ENCODE peak calls at places on chromosomes 3 and 15, in six cellular contexts. Z, O, J, S, U and I are unnamed samples.
A peak's percentile ranks its signal among the peaks of the same experiment; 100 is the strongest.

GRCh38 chr3:66797916-66798560 is 200.1 kb upstream of the KBTBD8 start:
- DNase-seq in Z (no peak), O (peak; percentile 58), J (peak; percentile 23), S (peak; percentile 77), U (no peak), I (no peak)

GRCh38 chr15:64249406-64249805 is 86.6 kb upstream of the PPIB start:
- DNase-seq in Z (peak; percentile 57), O (no peak), J (no peak), S (no peak), U (no peak), I (no peak)

GRCh38 chr3:31968927-31969418 is 12.1 kb downstream of the OSBPL10 start:
- DNase-seq in Z (peak; percentile 97), O (peak; percentile 96), J (no peak), S (no peak), U (no peak), I (peak; percentile 86)

GRCh38 chr3:178381971-178382370 is 154.3 kb upstream of the KCNMB2 start:
- DNase-seq in Z (no peak), O (no peak), J (no peak), S (no peak), U (no peak), I (no peak)

GRCh38 chr3:161028485-161029018 is 76.6 kb downstream of the B3GALNT1 start:
- DNase-seq in Z (peak; percentile 12), O (no peak), J (peak; percentile 3), S (no peak), U (no peak), I (no peak)

GRCh38 chr3:124115279-124115678 is 123.4 kb upstream of the ROPN1 start:
- DNase-seq in Z (no peak), O (no peak), J (no peak), S (no peak), U (no peak), I (no peak)

GRCh38 chr3:126395846-126396513 is 1.3 kb downstream of the CFAP100 start:
- DNase-seq in Z (no peak), O (no peak), J (no peak), S (no peak), U (peak; percentile 51), I (no peak)

GRCh38 chr15:94745371-94745770 is 514.0 kb downstream of the MCTP2 start:
- DNase-seq in Z (no peak), O (no peak), J (peak; percentile 41), S (no peak), U (no peak), I (peak; percentile 17)

GRCh38 chr3:169323580-169324453 is 339.7 kb downstream of the MECOM start:
- DNase-seq in Z (no peak), O (peak; percentile 11), J (no peak), S (no peak), U (no peak), I (no peak)

GRCh38 chr3:59443618-59444292 is 393.9 kb upstream of the CFAP20DC start:
- DNase-seq in Z (no peak), O (no peak), J (no peak), S (no peak), U (no peak), I (no peak)

GRCh38 chr3:70488816-70489215 is 176.4 kb upstream of the MDFIC2 start:
- DNase-seq in Z (no peak), O (no peak), J (no peak), S (no peak), U (no peak), I (no peak)

GRCh38 chr3:106534206-106534605 is 665.4 kb upstream of the CBLB start:
- DNase-seq in Z (peak; percentile 78), O (peak; percentile 71), J (no peak), S (no peak), U (peak; percentile 58), I (peak; percentile 49)

GRCh38 chr15:65954289-65954741 is 85.0 kb downstream of the RAB11A start:
- DNase-seq in Z (peak; percentile 74), O (peak; percentile 45), J (no peak), S (peak; percentile 59), U (no peak), I (peak; percentile 82)

GRCh38 chr15:25793354-25794050 is 69.6 kb downstream of the ATP10A start:
- DNase-seq in Z (no peak), O (no peak), J (peak; percentile 75), S (no peak), U (no peak), I (no peak)

GRCh38 chr15:89898146-89898545 is 4.4 kb upstream of the AP3S2 start:
- DNase-seq in Z (no peak), O (no peak), J (no peak), S (no peak), U (no peak), I (no peak)

GRCh38 chr3:58422756-58423324 is 10.8 kb downstream of the PDHB start:
- DNase-seq in Z (peak; percentile 40), O (peak; percentile 38), J (peak; percentile 87), S (no peak), U (no peak), I (peak; percentile 16)

GRCh38 chr15:81516461-81516860 is 142.4 kb upstream of the TMC3 start:
- DNase-seq in Z (peak; percentile 7), O (peak; percentile 69), J (no peak), S (no peak), U (no peak), I (peak; percentile 35)

GRCh38 chr3:111799951-111800350 is 59.1 kb upstream of the PHLDB2 start:
- DNase-seq in Z (no peak), O (no peak), J (no peak), S (no peak), U (no peak), I (peak; percentile 12)

GRCh38 chr15:90819850-90820249 is 48.5 kb upstream of the FURIN start:
- DNase-seq in Z (no peak), O (no peak), J (no peak), S (no peak), U (no peak), I (no peak)

GRCh38 chr15:42088801-42089640 is 5.3 kb downstream of the PLA2G4D start:
- DNase-seq in Z (peak; percentile 23), O (no peak), J (no peak), S (no peak), U (no peak), I (no peak)

GRCh38 chr3:62601238-62601856 is 228.0 kb upstream of the FEZF2 start:
- DNase-seq in Z (peak; percentile 75), O (peak; percentile 93), J (no peak), S (no peak), U (no peak), I (peak; percentile 68)

GRCh38 chr3:71658131-71658530 is 67.1 kb downstream of the EIF4E3 start:
- DNase-seq in Z (peak; percentile 97), O (no peak), J (no peak), S (no peak), U (no peak), I (peak; percentile 97)

GRCh38 chr3:140501054-140501769 is 176.7 kb upstream of the TRIM42 start:
- DNase-seq in Z (no peak), O (no peak), J (no peak), S (no peak), U (no peak), I (no peak)

GRCh38 chr3:14803981-14804834 is 14.6 kb upstream of the FGD5 start:
- DNase-seq in Z (no peak), O (no peak), J (no peak), S (no peak), U (peak; percentile 85), I (no peak)

GRCh38 chr3:177286034-177286433 is 88.8 kb upstream of the TBL1XR1 start:
- DNase-seq in Z (peak; percentile 93), O (no peak), J (no peak), S (no peak), U (no peak), I (peak; percentile 12)

GRCh38 chr15:92906563-92907081 is 6.5 kb downstream of the CHD2 start:
- DNase-seq in Z (peak; percentile 94), O (peak; percentile 76), J (no peak), S (no peak), U (no peak), I (peak; percentile 77)

GRCh38 chr3:36957072-36957471 is 12.2 kb upstream of the TRANK1 start:
- DNase-seq in Z (no peak), O (no peak), J (no peak), S (peak; percentile 65), U (no peak), I (no peak)

GRCh38 chr15:78139564-78139963 is 8.3 kb upstream of the CIB2 start:
- DNase-seq in Z (no peak), O (no peak), J (no peak), S (no peak), U (no peak), I (no peak)

GRCh38 chr15:45225506-45226273 is 26.3 kb upstream of the SLC28A2 start:
- DNase-seq in Z (no peak), O (no peak), J (no peak), S (no peak), U (no peak), I (no peak)
- TF ChIP-seq CTCF in Z (peak; percentile 14), O (no peak), J (no peak), S (peak; percentile 26), U (no peak), I (no peak)

DNA sequence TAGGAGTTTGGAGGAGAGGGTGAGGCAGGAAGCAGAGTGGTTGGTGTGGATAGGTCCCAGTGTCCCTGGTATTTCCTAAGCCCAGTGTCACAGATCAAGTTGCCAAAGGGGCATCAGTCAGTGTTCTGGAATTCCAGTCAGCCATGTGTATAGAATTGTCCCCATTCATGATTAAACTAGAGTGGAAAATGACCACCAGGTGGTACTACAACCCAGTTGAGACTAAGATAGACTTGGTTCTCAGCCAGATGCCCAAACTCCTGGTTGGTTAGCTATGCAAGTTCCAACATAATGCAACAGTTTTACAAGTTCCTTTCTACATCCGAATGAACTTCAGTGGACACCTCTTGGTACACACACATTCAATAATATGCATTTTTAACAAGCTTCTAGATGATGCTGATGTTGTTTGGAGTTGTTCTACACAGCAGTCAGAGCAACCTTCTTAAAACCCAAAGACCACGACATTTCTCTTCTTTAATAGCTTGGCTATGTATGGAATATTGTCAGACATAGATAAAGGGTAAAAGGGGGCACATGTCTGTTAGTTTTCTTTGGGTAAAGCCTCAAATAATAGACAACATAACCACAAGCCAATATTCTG is 8.4 kb upstream of the ATR start:
- DNase-seq in Z (peak; percentile 93), O (peak; percentile 83), J (peak; percentile 86), S (no peak), U (no peak), I (peak; percentile 89)
- TF ChIP-seq CTCF in Z (peak; percentile 75), O (peak; percentile 67), J (peak; percentile 57), S (no peak), U (peak; percentile 50), I (peak; percentile 55)

GRCh38 chr3:38364721-38365400 is 18.3 kb downstream of the XYLB start:
- DNase-seq in Z (no peak), O (no peak), J (no peak), S (no peak), U (no peak), I (no peak)
- TF ChIP-seq CTCF in Z (no peak), O (no peak), J (no peak), S (no peak), U (no peak), I (no peak)

DNA sequence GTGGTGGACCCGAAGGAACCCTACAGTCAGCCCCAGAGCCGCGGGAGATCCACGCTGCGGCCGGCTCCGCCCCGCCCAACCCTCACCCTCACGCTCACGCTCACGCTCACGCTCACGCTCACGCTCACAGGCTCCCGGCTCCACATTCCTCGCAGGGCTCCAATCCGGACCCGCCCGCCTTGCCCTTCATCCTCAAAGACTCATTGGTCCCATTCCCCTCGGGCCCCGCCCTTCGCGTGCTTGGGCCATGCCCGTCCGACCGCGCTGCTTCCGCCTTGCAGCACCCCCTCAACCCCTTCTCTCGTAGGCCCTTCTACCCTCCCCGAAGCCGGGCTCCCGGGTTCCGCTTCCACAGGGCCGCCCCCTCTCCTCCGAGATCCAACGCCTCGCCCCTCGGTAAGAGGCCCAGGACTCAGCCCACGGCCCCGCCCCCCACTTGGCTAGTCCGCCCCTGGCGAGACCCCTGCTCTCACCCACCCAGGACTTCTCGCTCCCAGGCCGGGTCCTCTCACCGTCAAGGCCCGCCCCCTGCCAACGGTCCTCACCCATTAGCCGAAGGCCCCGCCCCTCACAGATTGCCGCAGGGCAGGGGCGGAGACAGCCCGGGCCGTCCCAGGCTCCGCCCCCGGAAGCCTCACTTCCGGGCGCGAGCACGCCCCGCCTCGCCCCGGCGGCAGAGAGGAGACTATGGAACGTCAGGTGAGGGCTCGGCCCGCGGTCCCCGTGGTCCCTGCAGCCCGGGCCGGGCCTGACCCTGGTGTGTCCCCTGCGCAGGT is at the start of gene APEH:
- DNase-seq in Z (peak; percentile 98), O (peak; percentile 95), J (peak; percentile 99), S (peak; percentile 99), U (peak; percentile 99), I (peak; percentile 98)
- TF ChIP-seq CTCF in Z (no peak), O (no peak), J (no peak), S (no peak), U (no peak), I (no peak)